ENCODE peak calls at places on chromosomes 1 and 21, in six cellular contexts. One of them, this sample, is unnamed.

GRCh38 chr1:153880962-153881361 is 41.8 kb downstream of the GATAD2B start:
- DNase-seq in fibroblast of lung: peak; percentile 97
- DNase-seq in brain microvascular endothelial cell: peak; percentile 97
- DNase-seq in heart left ventricle: peak; percentile 92
- DNase-seq in adrenal gland: peak; percentile 91
- DNase-seq in psoas muscle: peak; percentile 81
- DNase-seq in this sample: peak; percentile 87

GRCh38 chr1:77047978-77048614 is 171.1 kb downstream of the PIGK start:
- DNase-seq in fibroblast of lung: no peak
- DNase-seq in brain microvascular endothelial cell: no peak
- DNase-seq in heart left ventricle: no peak
- DNase-seq in adrenal gland: no peak
- DNase-seq in psoas muscle: no peak
- DNase-seq in this sample: no peak

GRCh38 chr1:186063091-186063657 is 311.9 kb downstream of the TPR start:
- DNase-seq in fibroblast of lung: no peak
- DNase-seq in brain microvascular endothelial cell: no peak
- DNase-seq in heart left ventricle: no peak
- DNase-seq in adrenal gland: no peak
- DNase-seq in psoas muscle: no peak
- DNase-seq in this sample: no peak

GRCh38 chr21:41133896-41134522 is 34.0 kb upstream of the BACE2 start:
- DNase-seq in fibroblast of lung: peak; percentile 52
- DNase-seq in brain microvascular endothelial cell: peak; percentile 28
- DNase-seq in heart left ventricle: no peak
- DNase-seq in adrenal gland: peak; percentile 9
- DNase-seq in psoas muscle: no peak
- DNase-seq in this sample: no peak

GRCh38 chr1:104056786-104057185 is 307.1 kb downstream of the AMY1C start:
- DNase-seq in fibroblast of lung: no peak
- DNase-seq in brain microvascular endothelial cell: no peak
- DNase-seq in heart left ventricle: no peak
- DNase-seq in adrenal gland: no peak
- DNase-seq in psoas muscle: no peak
- DNase-seq in this sample: no peak

GRCh38 chr1:215473943-215474342 is 93.2 kb upstream of the KCTD3 start:
- DNase-seq in fibroblast of lung: peak; percentile 58
- DNase-seq in brain microvascular endothelial cell: no peak
- DNase-seq in heart left ventricle: no peak
- DNase-seq in adrenal gland: no peak
- DNase-seq in psoas muscle: no peak
- DNase-seq in this sample: no peak

GRCh38 chr1:210657806-210658205 is 329.1 kb downstream of the HHAT start:
- DNase-seq in fibroblast of lung: no peak
- DNase-seq in brain microvascular endothelial cell: no peak
- DNase-seq in heart left ventricle: no peak
- DNase-seq in adrenal gland: no peak
- DNase-seq in psoas muscle: no peak
- DNase-seq in this sample: no peak

GRCh38 chr21:45496151-45496967 is 45.9 kb downstream of the SLC19A1 start:
- DNase-seq in fibroblast of lung: no peak
- DNase-seq in brain microvascular endothelial cell: no peak
- DNase-seq in heart left ventricle: peak; percentile 12
- DNase-seq in adrenal gland: no peak
- DNase-seq in psoas muscle: peak; percentile 6
- DNase-seq in this sample: no peak

GRCh38 chr1:29379438-29380073 is 143.2 kb downstream of the PTPRU start:
- DNase-seq in fibroblast of lung: peak; percentile 61
- DNase-seq in brain microvascular endothelial cell: peak; percentile 50
- DNase-seq in heart left ventricle: no peak
- DNase-seq in adrenal gland: no peak
- DNase-seq in psoas muscle: no peak
- DNase-seq in this sample: no peak

GRCh38 chr1:170770254-170770653 is 106.3 kb downstream of the PRRX1 start:
- DNase-seq in fibroblast of lung: no peak
- DNase-seq in brain microvascular endothelial cell: no peak
- DNase-seq in heart left ventricle: no peak
- DNase-seq in adrenal gland: no peak
- DNase-seq in psoas muscle: no peak
- DNase-seq in this sample: no peak

GRCh38 chr1:180567664-180568063 is 8.9 kb downstream of the OVAAL start:
- DNase-seq in fibroblast of lung: no peak
- DNase-seq in brain microvascular endothelial cell: no peak
- DNase-seq in heart left ventricle: no peak
- DNase-seq in adrenal gland: no peak
- DNase-seq in psoas muscle: no peak
- DNase-seq in this sample: no peak

GRCh38 chr1:201461783-201462441 is 7.1 kb downstream of the PHLDA3 start:
- DNase-seq in fibroblast of lung: peak; percentile 99
- DNase-seq in brain microvascular endothelial cell: peak; percentile 98
- DNase-seq in heart left ventricle: peak; percentile 84
- DNase-seq in adrenal gland: peak; percentile 92
- DNase-seq in psoas muscle: peak; percentile 93
- DNase-seq in this sample: peak; percentile 96

GRCh38 chr1:201731142-201731541 is 97.8 kb upstream of the IPO9 start:
- DNase-seq in fibroblast of lung: no peak
- DNase-seq in brain microvascular endothelial cell: no peak
- DNase-seq in heart left ventricle: no peak
- DNase-seq in adrenal gland: no peak
- DNase-seq in psoas muscle: no peak
- DNase-seq in this sample: no peak

GRCh38 chr1:107926436-107927080 is 38.4 kb downstream of the VAV3 start:
- DNase-seq in fibroblast of lung: no peak
- DNase-seq in brain microvascular endothelial cell: no peak
- DNase-seq in heart left ventricle: no peak
- DNase-seq in adrenal gland: no peak
- DNase-seq in psoas muscle: no peak
- DNase-seq in this sample: no peak

GRCh38 chr1:21664806-21665588 is 4.2 kb downstream of the RAP1GAP start:
- DNase-seq in fibroblast of lung: no peak
- DNase-seq in brain microvascular endothelial cell: no peak
- DNase-seq in heart left ventricle: no peak
- DNase-seq in adrenal gland: no peak
- DNase-seq in psoas muscle: no peak
- DNase-seq in this sample: peak; percentile 11

GRCh38 chr21:46394819-46395152 is 63.9 kb upstream of the DIP2A start:
- DNase-seq in fibroblast of lung: no peak
- DNase-seq in brain microvascular endothelial cell: no peak
- DNase-seq in heart left ventricle: no peak
- DNase-seq in adrenal gland: no peak
- DNase-seq in psoas muscle: peak; percentile 54
- DNase-seq in this sample: no peak

GRCh38 chr1:14780271-14780670 is 181.8 kb downstream of the KAZN start:
- DNase-seq in fibroblast of lung: no peak
- DNase-seq in brain microvascular endothelial cell: no peak
- DNase-seq in heart left ventricle: no peak
- DNase-seq in adrenal gland: peak; percentile 19
- DNase-seq in psoas muscle: no peak
- DNase-seq in this sample: no peak

GRCh38 chr1:14783592-14783886 is 185.1 kb downstream of the KAZN start:
- DNase-seq in fibroblast of lung: no peak
- DNase-seq in brain microvascular endothelial cell: no peak
- DNase-seq in heart left ventricle: no peak
- DNase-seq in adrenal gland: no peak
- DNase-seq in psoas muscle: no peak
- DNase-seq in this sample: no peak

GRCh38 chr1:14784790-14785773 is 186.6 kb downstream of the KAZN start:
- DNase-seq in fibroblast of lung: no peak
- DNase-seq in brain microvascular endothelial cell: no peak
- DNase-seq in heart left ventricle: no peak
- DNase-seq in adrenal gland: no peak
- DNase-seq in psoas muscle: no peak
- DNase-seq in this sample: no peak

GRCh38 chr1:14781811-14782210 is 183.3 kb downstream of the KAZN start:
- DNase-seq in fibroblast of lung: no peak
- DNase-seq in brain microvascular endothelial cell: no peak
- DNase-seq in heart left ventricle: no peak
- DNase-seq in adrenal gland: no peak
- DNase-seq in psoas muscle: no peak
- DNase-seq in this sample: no peak

DNA sequence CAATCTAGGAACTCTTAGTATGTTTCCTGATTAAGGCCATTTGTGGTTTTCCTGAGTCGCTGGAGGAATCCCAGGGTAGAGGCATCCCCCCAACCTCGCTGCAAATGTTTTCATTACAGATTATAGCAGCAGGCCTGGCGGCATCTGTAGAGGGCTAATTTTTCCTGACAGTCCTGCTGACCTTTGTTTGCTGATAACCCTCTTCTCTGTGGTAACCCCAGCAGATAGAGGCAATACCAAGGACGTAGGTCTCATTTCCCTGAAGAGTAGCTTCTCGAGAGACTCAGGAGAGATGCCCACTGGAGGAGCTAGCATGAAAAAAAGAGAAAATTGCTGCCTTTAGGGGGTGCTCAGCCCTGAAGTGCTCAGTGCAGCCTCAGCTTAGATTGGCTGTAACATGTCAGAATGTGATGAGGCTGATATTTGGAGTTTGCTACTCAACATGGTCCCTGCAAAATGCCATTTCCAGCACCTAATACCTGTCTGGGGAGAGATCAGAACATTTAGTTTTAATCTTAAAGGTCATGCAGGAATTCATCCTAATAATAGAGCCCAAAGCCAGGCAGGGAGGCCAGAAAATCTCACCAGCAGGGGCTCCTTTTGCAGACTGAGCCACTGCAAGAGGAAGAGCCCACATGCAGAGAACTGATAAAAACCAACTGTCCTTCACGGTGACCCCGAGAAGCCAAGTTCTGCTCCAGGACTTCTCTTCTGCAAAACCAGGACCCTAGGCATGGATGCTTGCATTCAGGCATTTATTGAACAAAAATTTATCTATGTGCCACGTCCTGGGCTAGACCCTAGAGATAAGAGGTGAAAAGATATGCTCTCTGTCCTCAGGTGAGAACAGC is 184.5 kb downstream of the KAZN start:
- DNase-seq in fibroblast of lung: no peak
- DNase-seq in brain microvascular endothelial cell: no peak
- DNase-seq in heart left ventricle: no peak
- DNase-seq in adrenal gland: no peak
- DNase-seq in psoas muscle: no peak
- DNase-seq in this sample: no peak
- TF ChIP-seq CTCF in fibroblast of lung: peak; percentile 11
- TF ChIP-seq CTCF in brain microvascular endothelial cell: peak; percentile 10
- TF ChIP-seq CTCF in heart left ventricle: no peak
- TF ChIP-seq CTCF in adrenal gland: no peak
- TF ChIP-seq CTCF in psoas muscle: no peak
- TF ChIP-seq CTCF in this sample: no peak

DNA sequence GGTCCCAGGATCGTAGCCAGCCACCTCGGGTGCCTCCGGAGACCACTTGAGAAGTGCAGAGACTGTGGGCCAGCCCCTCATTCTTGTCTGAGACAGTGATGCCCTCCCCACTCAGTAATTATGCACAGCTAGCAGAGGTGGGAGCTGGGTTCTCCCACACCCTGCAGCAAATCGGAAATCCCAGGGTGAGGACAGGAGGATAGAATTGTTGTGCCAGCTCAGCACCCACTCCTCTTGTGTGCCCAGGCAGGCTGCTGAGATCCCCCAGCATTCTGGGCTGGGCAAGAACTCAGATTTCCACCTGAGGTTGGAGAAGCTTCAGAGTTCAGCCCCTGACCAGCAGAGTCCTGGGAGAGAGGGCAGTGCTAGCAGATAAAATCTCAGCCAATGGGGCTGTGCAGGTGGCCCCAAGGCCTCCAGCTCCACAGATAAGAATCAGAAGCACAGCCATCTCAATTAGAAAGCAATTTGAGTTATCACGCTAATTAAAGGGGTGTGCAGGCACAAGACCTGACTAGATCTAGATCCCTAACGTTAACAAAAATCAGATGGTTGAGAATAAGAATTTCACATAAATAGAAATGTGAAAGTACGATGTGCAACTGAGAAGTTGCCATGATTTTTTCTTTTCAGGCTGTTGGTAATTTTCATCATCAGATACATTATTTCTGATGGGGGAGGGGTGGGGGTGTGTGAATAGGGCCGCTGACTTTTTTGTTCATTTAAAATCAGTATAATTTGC is 45.5 kb upstream of the IRF2BP2 start:
- DNase-seq in fibroblast of lung: no peak
- DNase-seq in brain microvascular endothelial cell: no peak
- DNase-seq in heart left ventricle: no peak
- DNase-seq in adrenal gland: no peak
- DNase-seq in psoas muscle: no peak
- DNase-seq in this sample: no peak
- H3K27ac ChIP-seq in fibroblast of lung: no peak overlapping the region
- H3K27ac ChIP-seq in brain microvascular endothelial cell: no peak overlapping the region
- H3K27ac ChIP-seq in heart left ventricle: no peak overlapping the region
- H3K27ac ChIP-seq in adrenal gland: no peak overlapping the region
- H3K27ac ChIP-seq in psoas muscle: no peak overlapping the region
- H3K27ac ChIP-seq in this sample: no peak overlapping the region

DNA sequence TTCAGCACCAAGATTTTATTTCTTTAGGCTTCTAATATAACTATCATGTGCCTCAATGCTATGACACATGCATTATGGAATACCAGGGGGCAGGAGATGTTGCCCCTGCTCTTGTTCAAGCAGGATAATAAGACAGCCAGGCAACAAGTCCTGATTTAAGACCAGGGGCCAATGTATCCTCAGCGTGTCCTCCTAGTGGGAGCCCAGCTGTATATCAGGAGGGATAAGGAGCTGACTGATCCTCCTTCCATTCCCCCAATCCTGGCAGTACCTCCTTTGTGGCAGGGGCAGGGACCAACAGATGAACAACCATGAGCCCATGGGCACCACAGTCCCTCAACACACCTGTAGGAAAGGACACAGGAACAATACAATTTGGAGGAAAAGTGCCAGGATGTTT is 29.3 kb downstream of the SORT1 start:
- DNase-seq in fibroblast of lung: no peak
- DNase-seq in brain microvascular endothelial cell: no peak
- DNase-seq in heart left ventricle: no peak
- DNase-seq in adrenal gland: no peak
- DNase-seq in psoas muscle: no peak
- DNase-seq in this sample: no peak
- TF ChIP-seq CTCF in fibroblast of lung: peak; percentile 5
- TF ChIP-seq CTCF in brain microvascular endothelial cell: peak; percentile 43
- TF ChIP-seq CTCF in heart left ventricle: no peak
- TF ChIP-seq CTCF in adrenal gland: no peak
- TF ChIP-seq CTCF in psoas muscle: no peak
- TF ChIP-seq CTCF in this sample: no peak

GRCh38 chr21:38443110-38443509 is 55.2 kb downstream of the ERG start:
- DNase-seq in fibroblast of lung: no peak
- DNase-seq in brain microvascular endothelial cell: no peak
- DNase-seq in heart left ventricle: no peak
- DNase-seq in adrenal gland: peak; percentile 9
- DNase-seq in psoas muscle: no peak
- DNase-seq in this sample: no peak

GRCh38 chr21:38448619-38449186 is 49.6 kb downstream of the ERG start:
- DNase-seq in fibroblast of lung: no peak
- DNase-seq in brain microvascular endothelial cell: no peak
- DNase-seq in heart left ventricle: no peak
- DNase-seq in adrenal gland: no peak
- DNase-seq in psoas muscle: no peak
- DNase-seq in this sample: no peak

DNA sequence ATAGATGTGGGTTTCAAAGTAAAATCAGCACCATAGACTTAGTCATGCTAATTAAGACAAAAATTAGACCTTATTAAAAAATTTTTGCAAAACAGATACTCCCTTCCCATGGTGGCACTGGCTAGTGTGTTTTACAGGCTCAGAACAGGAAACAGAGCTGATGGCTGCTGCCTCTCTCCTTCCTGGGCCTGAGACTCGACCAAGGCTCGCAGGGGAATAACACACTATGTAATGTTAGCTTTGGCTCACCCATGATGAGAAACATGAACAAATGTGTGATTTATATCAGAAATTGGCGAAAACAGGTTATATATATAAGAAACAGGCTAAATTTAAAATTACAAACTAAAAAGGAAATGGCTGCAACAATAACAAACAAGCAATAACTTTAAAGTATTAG is 50.7 kb downstream of the ERG start:
- DNase-seq in fibroblast of lung: no peak
- DNase-seq in brain microvascular endothelial cell: no peak
- DNase-seq in heart left ventricle: no peak
- DNase-seq in adrenal gland: no peak
- DNase-seq in psoas muscle: no peak
- DNase-seq in this sample: no peak
- H3K27ac ChIP-seq in fibroblast of lung: no peak overlapping the region
- H3K27ac ChIP-seq in brain microvascular endothelial cell: no peak overlapping the region
- H3K27ac ChIP-seq in heart left ventricle: no peak overlapping the region
- H3K27ac ChIP-seq in adrenal gland: no peak overlapping the region
- H3K27ac ChIP-seq in psoas muscle: no peak overlapping the region
- H3K27ac ChIP-seq in this sample: peak overlapping the region; percentile 88

This sample was measured in ascending aorta.